ENCODE peak calls at places on chromosomes 4 and X, in six cellular contexts. One of them, this sample, is unnamed.

GRCh38 chrX:100408643-100409315 is 1.3 kb downstream of the PCDH19 start:
- DNase-seq in BE2C: no peak
- DNase-seq in AG10803: no peak
- DNase-seq in bronchial epithelial cell: no peak
- DNase-seq in OCI-LY7: no peak
- DNase-seq in ovary: no peak
- DNase-seq in this sample: no peak

GRCh38 chrX:7252013-7252610 is 104.2 kb upstream of the PUDP start:
- DNase-seq in BE2C: no peak
- DNase-seq in AG10803: no peak
- DNase-seq in bronchial epithelial cell: peak
- DNase-seq in OCI-LY7: no peak
- DNase-seq in ovary: no peak
- DNase-seq in this sample: no peak

GRCh38 chr4:42845586-42845985 is 46.9 kb upstream of the GRXCR1 start:
- DNase-seq in BE2C: no peak
- DNase-seq in AG10803: no peak
- DNase-seq in bronchial epithelial cell: no peak
- DNase-seq in OCI-LY7: no peak
- DNase-seq in ovary: no peak
- DNase-seq in this sample: no peak

GRCh38 chr4:182978152-182978827 is 61.1 kb upstream of the DCTD start:
- DNase-seq in BE2C: peak
- DNase-seq in AG10803: peak
- DNase-seq in bronchial epithelial cell: no peak
- DNase-seq in OCI-LY7: peak
- DNase-seq in ovary: no peak
- DNase-seq in this sample: no peak

GRCh38 chr4:142818009-142818408 is 28.1 kb downstream of the INPP4B start:
- DNase-seq in BE2C: no peak
- DNase-seq in AG10803: peak
- DNase-seq in bronchial epithelial cell: no peak
- DNase-seq in OCI-LY7: no peak
- DNase-seq in ovary: no peak
- DNase-seq in this sample: no peak

GRCh38 chrX:5916945-5917344 is 311.7 kb downstream of the NLGN4X start:
- DNase-seq in BE2C: no peak
- DNase-seq in AG10803: no peak
- DNase-seq in bronchial epithelial cell: no peak
- DNase-seq in OCI-LY7: peak
- DNase-seq in ovary: no peak
- DNase-seq in this sample: no peak

GRCh38 chrX:68710870-68711576 is 63.6 kb downstream of the STARD8 start:
- DNase-seq in BE2C: peak
- DNase-seq in AG10803: peak
- DNase-seq in bronchial epithelial cell: peak
- DNase-seq in OCI-LY7: peak
- DNase-seq in ovary: peak
- DNase-seq in this sample: no peak

GRCh38 chrX:51568586-51568985 is 50.1 kb downstream of the CENPVL3 start:
- DNase-seq in BE2C: no peak
- DNase-seq in AG10803: peak
- DNase-seq in bronchial epithelial cell: peak
- DNase-seq in OCI-LY7: no peak
- DNase-seq in ovary: no peak
- DNase-seq in this sample: peak

GRCh38 chr4:74018771-74019170 is 19.7 kb downstream of the CXCL3 start:
- DNase-seq in BE2C: no peak
- DNase-seq in AG10803: no peak
- DNase-seq in bronchial epithelial cell: peak
- DNase-seq in OCI-LY7: no peak
- DNase-seq in ovary: no peak
- DNase-seq in this sample: no peak

GRCh38 chrX:2463973-2464676 is 36.7 kb downstream of the DHRSX start:
- DNase-seq in BE2C: no peak
- DNase-seq in AG10803: no peak
- DNase-seq in bronchial epithelial cell: no peak
- DNase-seq in OCI-LY7: peak
- DNase-seq in ovary: no peak
- DNase-seq in this sample: no peak

GRCh38 chr4:154349829-154350228 is 141.8 kb downstream of the DCHS2 start:
- DNase-seq in BE2C: no peak
- DNase-seq in AG10803: peak
- DNase-seq in bronchial epithelial cell: peak
- DNase-seq in OCI-LY7: peak
- DNase-seq in ovary: no peak
- DNase-seq in this sample: no peak

GRCh38 chr4:3421470-3421869 is 20.3 kb upstream of the HGFAC start:
- DNase-seq in BE2C: peak
- DNase-seq in AG10803: no peak
- DNase-seq in bronchial epithelial cell: no peak
- DNase-seq in OCI-LY7: no peak
- DNase-seq in ovary: no peak
- DNase-seq in this sample: no peak

GRCh38 chrX:142036111-142036510 is 132.4 kb downstream of the MAGEC1 start:
- DNase-seq in BE2C: no peak
- DNase-seq in AG10803: no peak
- DNase-seq in bronchial epithelial cell: peak
- DNase-seq in OCI-LY7: no peak
- DNase-seq in ovary: no peak
- DNase-seq in this sample: no peak

GRCh38 chrX:1520350-1520749 is 16.6 kb downstream of the P2RY8 start:
- DNase-seq in BE2C: no peak
- DNase-seq in AG10803: no peak
- DNase-seq in bronchial epithelial cell: no peak
- DNase-seq in OCI-LY7: no peak
- DNase-seq in ovary: no peak
- DNase-seq in this sample: no peak

GRCh38 chr4:125421547-125421946 is 106.8 kb downstream of the FAT4 start:
- DNase-seq in BE2C: no peak
- DNase-seq in AG10803: no peak
- DNase-seq in bronchial epithelial cell: no peak
- DNase-seq in OCI-LY7: no peak
- DNase-seq in ovary: no peak
- DNase-seq in this sample: no peak

GRCh38 chr4:56183344-56183959 is 203.8 kb downstream of the AASDH start:
- DNase-seq in BE2C: no peak
- DNase-seq in AG10803: no peak
- DNase-seq in bronchial epithelial cell: no peak
- DNase-seq in OCI-LY7: peak
- DNase-seq in ovary: no peak
- DNase-seq in this sample: no peak

GRCh38 chrX:20479896-20480295 is 213.2 kb upstream of the RPS6KA3 start:
- DNase-seq in BE2C: no peak
- DNase-seq in AG10803: no peak
- DNase-seq in bronchial epithelial cell: no peak
- DNase-seq in OCI-LY7: no peak
- DNase-seq in ovary: no peak
- DNase-seq in this sample: no peak

GRCh38 chrX:20481632-20482031 is 214.9 kb upstream of the RPS6KA3 start:
- DNase-seq in BE2C: no peak
- DNase-seq in AG10803: no peak
- DNase-seq in bronchial epithelial cell: no peak
- DNase-seq in OCI-LY7: no peak
- DNase-seq in ovary: no peak
- DNase-seq in this sample: no peak

GRCh38 chrX:20477219-20477618 is 210.5 kb upstream of the RPS6KA3 start:
- DNase-seq in BE2C: no peak
- DNase-seq in AG10803: no peak
- DNase-seq in bronchial epithelial cell: no peak
- DNase-seq in OCI-LY7: no peak
- DNase-seq in ovary: no peak
- DNase-seq in this sample: no peak

GRCh38 chrX:20477836-20478532 is 211.3 kb upstream of the RPS6KA3 start:
- DNase-seq in BE2C: peak
- DNase-seq in AG10803: no peak
- DNase-seq in bronchial epithelial cell: no peak
- DNase-seq in OCI-LY7: no peak
- DNase-seq in ovary: no peak
- DNase-seq in this sample: no peak

DNA sequence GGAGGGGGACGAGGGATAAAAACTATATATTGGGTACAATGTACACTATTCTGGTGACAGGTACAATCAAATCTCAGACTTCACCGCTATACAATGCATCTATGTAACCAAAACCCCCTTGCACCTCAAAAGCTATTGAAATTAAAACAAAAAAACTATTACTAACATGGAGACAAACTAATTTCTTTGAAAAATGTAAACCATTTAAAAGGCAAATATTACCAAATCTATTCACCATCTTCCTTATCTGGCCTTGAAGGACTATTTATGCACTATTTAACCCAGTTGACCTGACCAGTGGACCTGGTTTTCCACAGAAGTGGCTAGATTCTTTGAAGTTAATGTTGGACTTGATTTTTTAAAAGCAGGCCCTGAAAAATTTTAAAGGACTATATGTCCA is 212.3 kb upstream of the RPS6KA3 start:
- DNase-seq in BE2C: no peak
- DNase-seq in AG10803: no peak
- DNase-seq in bronchial epithelial cell: no peak
- DNase-seq in OCI-LY7: no peak
- DNase-seq in ovary: no peak
- DNase-seq in this sample: no peak
- TF ChIP-seq CTCF in BE2C: no peak
- TF ChIP-seq CTCF in AG10803: no peak
- TF ChIP-seq CTCF in bronchial epithelial cell: no peak
- TF ChIP-seq CTCF in OCI-LY7: no peak
- TF ChIP-seq CTCF in ovary: no peak
- TF ChIP-seq CTCF in this sample: no peak

GRCh38 chr4:82561745-82562552 is at the start of gene TMEM150C:
- DNase-seq in BE2C: peak
- DNase-seq in AG10803: peak
- DNase-seq in bronchial epithelial cell: peak
- DNase-seq in OCI-LY7: no peak
- DNase-seq in ovary: peak
- DNase-seq in this sample: no peak

GRCh38 chr4:82555279-82555678 is 6.5 kb downstream of the TMEM150C start:
- DNase-seq in BE2C: no peak
- DNase-seq in AG10803: no peak
- DNase-seq in bronchial epithelial cell: no peak
- DNase-seq in OCI-LY7: peak
- DNase-seq in ovary: no peak
- DNase-seq in this sample: no peak

GRCh38 chr4:82562553-82562854 is 716 bp upstream of the TMEM150C start:
- DNase-seq in BE2C: no peak
- DNase-seq in AG10803: no peak
- DNase-seq in bronchial epithelial cell: no peak
- DNase-seq in OCI-LY7: no peak
- DNase-seq in ovary: no peak
- DNase-seq in this sample: no peak

GRCh38 chr4:82559735-82560120 is 2.1 kb downstream of the TMEM150C start:
- DNase-seq in BE2C: no peak
- DNase-seq in AG10803: no peak
- DNase-seq in bronchial epithelial cell: no peak
- DNase-seq in OCI-LY7: no peak
- DNase-seq in ovary: no peak
- DNase-seq in this sample: no peak

GRCh38 chr4:82560853-82561744 is 689 bp downstream of the TMEM150C start:
- DNase-seq in BE2C: peak
- DNase-seq in AG10803: no peak
- DNase-seq in bronchial epithelial cell: no peak
- DNase-seq in OCI-LY7: no peak
- DNase-seq in ovary: peak
- DNase-seq in this sample: no peak
- H3K4me3 ChIP-seq in BE2C: peak
- H3K4me3 ChIP-seq in AG10803: peak
- H3K4me3 ChIP-seq in bronchial epithelial cell: peak
- H3K4me3 ChIP-seq in OCI-LY7: no peak
- H3K4me3 ChIP-seq in ovary: peak
- H3K4me3 ChIP-seq in this sample: no peak

GRCh38 chr4:36349904-36350554 is 68.6 kb downstream of the DTHD1 start:
- DNase-seq in BE2C: no peak
- DNase-seq in AG10803: no peak
- DNase-seq in bronchial epithelial cell: no peak
- DNase-seq in OCI-LY7: no peak
- DNase-seq in ovary: no peak
- DNase-seq in this sample: no peak

GRCh38 chr4:36348403-36348938 is 67.1 kb downstream of the DTHD1 start:
- DNase-seq in BE2C: no peak
- DNase-seq in AG10803: no peak
- DNase-seq in bronchial epithelial cell: no peak
- DNase-seq in OCI-LY7: peak
- DNase-seq in ovary: no peak
- DNase-seq in this sample: no peak

DNA sequence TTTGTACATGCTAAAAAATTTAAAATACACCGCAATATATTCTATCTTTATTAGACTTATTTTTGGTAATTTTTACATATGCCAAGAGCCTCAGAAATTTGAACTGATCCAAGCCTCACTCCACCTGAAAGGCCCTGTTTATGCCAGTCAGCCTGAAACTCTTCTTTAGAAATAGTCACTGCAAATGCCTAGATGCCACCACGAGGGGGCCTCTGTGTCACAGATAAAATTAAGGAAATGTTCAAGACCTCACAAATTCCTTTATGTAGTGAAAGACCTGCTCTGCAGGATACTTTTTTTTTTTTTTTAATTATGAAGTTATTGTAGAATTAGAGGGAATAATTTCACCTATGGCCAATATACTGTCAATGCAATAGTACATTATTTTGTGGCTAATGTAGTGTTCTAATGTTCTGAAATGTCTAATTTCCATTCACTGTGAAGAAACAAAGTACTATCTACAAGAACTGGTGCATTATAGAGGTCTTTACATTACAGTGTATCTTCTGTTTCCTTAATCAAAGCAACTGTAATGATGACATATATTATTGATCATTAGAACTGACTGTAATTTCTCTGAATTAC is 69.8 kb downstream of the DTHD1 start:
- DNase-seq in BE2C: peak
- DNase-seq in AG10803: peak
- DNase-seq in bronchial epithelial cell: peak
- DNase-seq in OCI-LY7: peak
- DNase-seq in ovary: no peak
- DNase-seq in this sample: no peak
- TF ChIP-seq CTCF in BE2C: peak
- TF ChIP-seq CTCF in AG10803: peak
- TF ChIP-seq CTCF in bronchial epithelial cell: peak
- TF ChIP-seq CTCF in OCI-LY7: peak
- TF ChIP-seq CTCF in ovary: no peak
- TF ChIP-seq CTCF in this sample: peak

GRCh38 chr4:108018038-108018883 is 28.6 kb downstream of the HADH start:
- DNase-seq in BE2C: peak
- DNase-seq in AG10803: peak
- DNase-seq in bronchial epithelial cell: peak
- DNase-seq in OCI-LY7: peak
- DNase-seq in ovary: peak
- DNase-seq in this sample: peak
- H3K4me3 ChIP-seq in BE2C: no peak
- H3K4me3 ChIP-seq in AG10803: no peak
- H3K4me3 ChIP-seq in bronchial epithelial cell: no peak
- H3K4me3 ChIP-seq in OCI-LY7: no peak
- H3K4me3 ChIP-seq in ovary: no peak
- H3K4me3 ChIP-seq in this sample: no peak

This sample was measured in HFF-Myc.